ENCODE peak calls at places on chromosomes 11 and 22, in four cellular contexts. One of them, this sample, is unnamed.

GRCh38 chr22:31489632-31490495 is at the start of gene EIF4ENIF1:
- DNase-seq in HL-60: peak; percentile 77
- DNase-seq in cardiac fibroblast: peak; percentile 93
- DNase-seq in sigmoid colon: peak; percentile 92
- DNase-seq in this sample: no peak

GRCh38 chr22:44620129-44620840 is 81.7 kb upstream of the PRR5 start:
- DNase-seq in cardiac fibroblast: peak; percentile 80
- DNase-seq in HL-60: peak; percentile 60
- DNase-seq in sigmoid colon: peak; percentile 76
- DNase-seq in this sample: peak; percentile 5

GRCh38 chr11:123083623-123084029 is 21.7 kb upstream of the HSPA8 start:
- DNase-seq in sigmoid colon: peak; percentile 94
- DNase-seq in HL-60: peak; percentile 44
- DNase-seq in cardiac fibroblast: peak; percentile 99
- DNase-seq in this sample: no peak

GRCh38 chr11:63858628-63859550 is 20.0 kb downstream of the MARK2 start:
- DNase-seq in sigmoid colon: peak; percentile 73
- DNase-seq in cardiac fibroblast: peak; percentile 94
- DNase-seq in HL-60: peak; percentile 80
- DNase-seq in this sample: no peak

GRCh38 chr11:121578216-121579063 is 125.7 kb upstream of the SORL1-AS1 start:
- DNase-seq in sigmoid colon: no peak
- DNase-seq in HL-60: peak; percentile 76
- DNase-seq in cardiac fibroblast: no peak
- DNase-seq in this sample: no peak

GRCh38 chr22:27130949-27131745 is 473.8 kb downstream of the MIAT start:
- DNase-seq in cardiac fibroblast: no peak
- DNase-seq in HL-60: no peak
- DNase-seq in sigmoid colon: no peak
- DNase-seq in this sample: no peak

GRCh38 chr11:12705874-12706273 is 31.7 kb downstream of the TEAD1 start:
- DNase-seq in cardiac fibroblast: peak; percentile 61
- DNase-seq in sigmoid colon: no peak
- DNase-seq in HL-60: no peak
- DNase-seq in this sample: no peak

GRCh38 chr11:1531418-1531817 is 40.7 kb downstream of the DUSP8 start:
- DNase-seq in cardiac fibroblast: no peak
- DNase-seq in HL-60: no peak
- DNase-seq in sigmoid colon: no peak
- DNase-seq in this sample: no peak

GRCh38 chr11:33634291-33634834 is 66.3 kb downstream of the C11orf91 start:
- DNase-seq in sigmoid colon: no peak
- DNase-seq in HL-60: no peak
- DNase-seq in cardiac fibroblast: no peak
- DNase-seq in this sample: no peak

GRCh38 chr11:57650739-57651090 is 1.0 kb upstream of the YPEL4 start:
- DNase-seq in sigmoid colon: no peak
- DNase-seq in cardiac fibroblast: no peak
- DNase-seq in HL-60: no peak
- DNase-seq in this sample: no peak

GRCh38 chr22:19607198-19608113 is 83.2 kb upstream of the CLDN5 start:
- DNase-seq in HL-60: no peak
- DNase-seq in cardiac fibroblast: peak; percentile 16
- DNase-seq in sigmoid colon: no peak
- DNase-seq in this sample: no peak

GRCh38 chr11:43779306-43779705 is 98.8 kb downstream of the HSD17B12 start:
- DNase-seq in HL-60: no peak
- DNase-seq in sigmoid colon: no peak
- DNase-seq in cardiac fibroblast: no peak
- DNase-seq in this sample: no peak

GRCh38 chr22:50308986-50309600 is 1.6 kb upstream of the PLXNB2 start:
- DNase-seq in sigmoid colon: no peak
- DNase-seq in HL-60: no peak
- DNase-seq in cardiac fibroblast: no peak
- DNase-seq in this sample: no peak

GRCh38 chr22:28116261-28116673 is 197.2 kb upstream of the PITPNB start:
- DNase-seq in sigmoid colon: peak; percentile 83
- DNase-seq in cardiac fibroblast: peak; percentile 89
- DNase-seq in HL-60: no peak
- DNase-seq in this sample: no peak

GRCh38 chr22:37173709-37174108 is 14.3 kb downstream of the C1QTNF6 start:
- DNase-seq in HL-60: no peak
- DNase-seq in sigmoid colon: peak; percentile 79
- DNase-seq in cardiac fibroblast: peak; percentile 81
- DNase-seq in this sample: no peak

GRCh38 chr11:97118756-97119155 is 728.9 kb downstream of the JRKL start:
- DNase-seq in cardiac fibroblast: peak; percentile 7
- DNase-seq in HL-60: no peak
- DNase-seq in sigmoid colon: no peak
- DNase-seq in this sample: no peak

GRCh38 chr11:19938866-19939265 is 221.4 kb downstream of the DBX1 start:
- DNase-seq in cardiac fibroblast: no peak
- DNase-seq in HL-60: no peak
- DNase-seq in sigmoid colon: no peak
- DNase-seq in this sample: no peak

GRCh38 chr11:44962464-44962863 is 11.8 kb upstream of the TP53I11 start:
- DNase-seq in sigmoid colon: no peak
- DNase-seq in cardiac fibroblast: no peak
- DNase-seq in HL-60: no peak
- DNase-seq in this sample: no peak

GRCh38 chr22:34113381-34113780 is 193.1 kb upstream of the LARGE1 start:
- DNase-seq in sigmoid colon: no peak
- DNase-seq in HL-60: no peak
- DNase-seq in cardiac fibroblast: no peak
- DNase-seq in this sample: no peak

GRCh38 chr22:24106385-24107381 is 74.6 kb upstream of the SUSD2 start:
- DNase-seq in HL-60: no peak
- DNase-seq in cardiac fibroblast: peak; percentile 13
- DNase-seq in sigmoid colon: no peak
- DNase-seq in this sample: peak; percentile 22

GRCh38 chr11:2709429-2709828 is 9.6 kb upstream of the KCNQ1OT1 start:
- DNase-seq in cardiac fibroblast: peak; percentile 97
- DNase-seq in sigmoid colon: peak; percentile 80
- DNase-seq in HL-60: no peak
- DNase-seq in this sample: no peak

GRCh38 chr22:41411021-41411851 is 29.5 kb downstream of the TEF start:
- DNase-seq in HL-60: no peak
- DNase-seq in cardiac fibroblast: no peak
- DNase-seq in sigmoid colon: peak; percentile 90
- DNase-seq in this sample: no peak

GRCh38 chr22:30864441-30865420 is 103.8 kb downstream of the MORC2 start:
- DNase-seq in cardiac fibroblast: no peak
- DNase-seq in HL-60: no peak
- DNase-seq in sigmoid colon: peak; percentile 47
- DNase-seq in this sample: no peak

GRCh38 chr11:62553839-62554361 is 7.3 kb upstream of the AHNAK start:
- DNase-seq in cardiac fibroblast: no peak
- DNase-seq in HL-60: no peak
- DNase-seq in sigmoid colon: no peak
- DNase-seq in this sample: no peak

DNA sequence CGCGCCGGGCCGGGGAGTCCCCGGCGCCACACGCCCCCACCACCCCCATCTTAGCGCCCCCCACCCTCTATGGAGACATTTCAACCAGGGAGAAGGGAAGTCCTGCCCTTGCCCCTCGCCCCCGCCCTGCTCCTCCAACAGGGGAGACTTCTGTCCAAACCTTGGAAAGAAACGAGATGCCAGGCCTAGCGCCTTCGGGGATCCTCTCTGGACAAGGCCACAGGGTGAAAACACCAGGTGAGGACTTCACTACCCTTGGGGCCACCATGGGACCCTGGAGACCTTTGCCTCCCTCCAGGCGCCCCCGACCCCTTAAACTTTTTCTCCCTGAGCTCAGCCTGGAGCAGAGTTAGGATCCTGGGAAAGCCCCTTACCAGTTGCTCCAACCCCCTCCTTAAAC is 11.6 kb upstream of the NPAS4 start:
- DNase-seq in cardiac fibroblast: no peak
- DNase-seq in HL-60: no peak
- DNase-seq in sigmoid colon: no peak
- DNase-seq in this sample: no peak
- H3K4me3 ChIP-seq in cardiac fibroblast: no peak overlapping the region
- H3K4me3 ChIP-seq in HL-60: peak overlapping the region; percentile 41
- H3K4me3 ChIP-seq in sigmoid colon: peak overlapping the region; percentile 41
- H3K4me3 ChIP-seq in this sample: no peak overlapping the region

GRCh38 chr11:129973068-129973467 is 29.6 kb downstream of the PRDM10 start:
- DNase-seq in HL-60: peak; percentile 73
- DNase-seq in sigmoid colon: no peak
- DNase-seq in cardiac fibroblast: no peak
- DNase-seq in this sample: no peak

GRCh38 chr11:129972596-129972995 is 30.0 kb downstream of the PRDM10 start:
- DNase-seq in sigmoid colon: no peak
- DNase-seq in HL-60: no peak
- DNase-seq in cardiac fibroblast: no peak
- DNase-seq in this sample: no peak

GRCh38 chr11:129967996-129968395 is 34.6 kb downstream of the PRDM10 start:
- DNase-seq in sigmoid colon: no peak
- DNase-seq in cardiac fibroblast: no peak
- DNase-seq in HL-60: no peak
- DNase-seq in this sample: no peak

GRCh38 chr11:129968611-129969419 is 33.8 kb downstream of the PRDM10 start:
- DNase-seq in cardiac fibroblast: no peak
- DNase-seq in HL-60: peak; percentile 76
- DNase-seq in sigmoid colon: no peak
- DNase-seq in this sample: no peak

DNA sequence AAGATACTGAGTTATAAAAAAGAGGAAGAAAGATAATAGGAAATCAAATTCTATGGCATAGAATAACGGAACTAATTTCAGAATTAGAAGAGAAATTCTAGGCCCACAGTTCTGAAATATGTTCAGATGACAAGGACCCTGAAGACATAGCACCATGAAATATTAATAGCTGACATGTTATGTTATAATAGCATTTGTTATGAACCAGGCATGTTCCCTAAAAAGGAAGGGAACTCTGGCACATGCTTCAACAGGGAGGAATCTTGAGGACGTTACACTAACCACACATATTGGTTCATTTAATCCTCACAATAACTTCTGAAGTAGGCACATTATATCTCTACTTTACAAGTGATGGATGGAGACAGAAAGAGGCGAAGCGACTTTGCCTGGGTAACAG is 32.7 kb downstream of the PRDM10 start:
- DNase-seq in HL-60: no peak
- DNase-seq in sigmoid colon: no peak
- DNase-seq in cardiac fibroblast: no peak
- DNase-seq in this sample: no peak
- H3K4me3 ChIP-seq in HL-60: no peak overlapping the region
- H3K4me3 ChIP-seq in sigmoid colon: no peak overlapping the region
- H3K4me3 ChIP-seq in cardiac fibroblast: no peak overlapping the region
- H3K4me3 ChIP-seq in this sample: no peak overlapping the region

DNA sequence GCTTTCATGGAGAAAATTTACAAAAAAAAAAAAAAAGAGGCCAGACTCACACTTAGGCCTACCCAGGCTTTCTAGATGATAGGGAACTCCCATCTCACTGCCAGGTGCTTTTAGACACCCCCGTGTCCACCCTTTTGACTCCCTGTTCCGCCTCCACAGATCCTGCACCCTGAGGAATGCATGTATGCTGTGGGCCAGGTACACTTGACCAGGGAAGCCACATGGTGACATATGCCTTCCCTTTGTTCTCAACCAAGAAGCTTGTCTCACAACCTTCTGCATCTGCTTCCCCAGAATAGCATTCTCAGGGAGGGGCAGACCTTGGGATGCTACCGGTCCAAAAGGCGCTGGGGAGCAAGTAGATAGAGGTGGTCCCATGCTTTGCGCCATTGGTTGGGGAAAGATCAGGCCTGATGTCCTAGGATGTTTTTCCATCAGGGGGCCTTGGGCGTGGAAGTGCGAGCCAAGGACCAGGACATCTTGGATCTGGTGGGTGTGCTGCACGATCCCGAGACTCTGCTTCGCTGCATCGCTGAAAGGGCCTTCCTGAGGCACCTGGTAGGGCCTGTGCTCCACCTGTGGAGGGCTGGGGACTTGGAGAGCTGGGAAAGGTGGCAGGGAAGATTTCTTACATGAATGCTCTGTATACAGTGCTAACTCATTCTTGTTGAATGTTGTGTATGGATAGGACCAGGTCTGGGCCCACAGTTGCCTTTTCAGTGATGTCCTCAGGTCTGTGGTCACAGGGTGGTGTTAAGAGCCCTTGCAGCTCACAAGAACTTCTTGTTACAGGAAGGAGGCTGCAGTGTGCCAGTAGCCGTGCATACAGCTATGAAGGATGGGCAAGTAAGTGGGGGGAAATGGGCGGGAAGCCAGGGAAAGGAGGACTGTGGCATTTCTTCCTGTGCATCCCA is 7.5 kb downstream of the HMBS start:
- DNase-seq in sigmoid colon: no peak
- DNase-seq in cardiac fibroblast: no peak
- DNase-seq in HL-60: no peak
- DNase-seq in this sample: no peak
- H3K4me3 ChIP-seq in sigmoid colon: no peak overlapping the region
- H3K4me3 ChIP-seq in cardiac fibroblast: no peak overlapping the region
- H3K4me3 ChIP-seq in HL-60: peak overlapping the region; percentile 88
- H3K4me3 ChIP-seq in this sample: peak overlapping the region; percentile 77

GRCh38 chr11:46618789-46619188 is 1.4 kb downstream of the ATG13 start:
- DNase-seq in HL-60: no peak
- DNase-seq in cardiac fibroblast: no peak
- DNase-seq in sigmoid colon: no peak
- DNase-seq in this sample: no peak
- H3K4me3 ChIP-seq in HL-60: peak overlapping the region; percentile 99
- H3K4me3 ChIP-seq in cardiac fibroblast: no peak overlapping the region
- H3K4me3 ChIP-seq in sigmoid colon: no peak overlapping the region
- H3K4me3 ChIP-seq in this sample: no peak overlapping the region

This sample was measured in GM12864.